ENCODE peak calls at places on chromosomes 16 and 17, in six cellular contexts. One of them, this sample, is unnamed.

GRCh38 chr17:58875261-58875660 is 119.6 kb downstream of the PPM1E start:
- DNase-seq in T-cell: no peak
- DNase-seq in pancreas: no peak
- DNase-seq in RWPE1: no peak
- DNase-seq in posterior vena cava: no peak
- DNase-seq in GM06990: peak
- DNase-seq in this sample: no peak

GRCh38 chr16:9119795-9120194 is 28.4 kb downstream of the HAPSTR1 start:
- DNase-seq in T-cell: no peak
- DNase-seq in pancreas: no peak
- DNase-seq in RWPE1: peak
- DNase-seq in posterior vena cava: no peak
- DNase-seq in GM06990: no peak
- DNase-seq in this sample: no peak

GRCh38 chr16:81444448-81445121 is at the start of gene CMIP:
- DNase-seq in T-cell: peak
- DNase-seq in pancreas: peak
- DNase-seq in RWPE1: peak
- DNase-seq in posterior vena cava: peak
- DNase-seq in GM06990: peak
- DNase-seq in this sample: peak

GRCh38 chr17:72390675-72391501 is 270.1 kb downstream of the SOX9 start:
- DNase-seq in T-cell: no peak
- DNase-seq in pancreas: no peak
- DNase-seq in RWPE1: peak
- DNase-seq in posterior vena cava: peak
- DNase-seq in GM06990: no peak
- DNase-seq in this sample: peak

GRCh38 chr17:7186241-7186640 is 7.1 kb upstream of the ASGR1 start:
- DNase-seq in T-cell: no peak
- DNase-seq in pancreas: no peak
- DNase-seq in RWPE1: no peak
- DNase-seq in posterior vena cava: no peak
- DNase-seq in GM06990: no peak
- DNase-seq in this sample: no peak

GRCh38 chr17:79749958-79750357 is 19.2 kb downstream of the ENPP7 start:
- DNase-seq in T-cell: no peak
- DNase-seq in pancreas: no peak
- DNase-seq in RWPE1: no peak
- DNase-seq in posterior vena cava: peak
- DNase-seq in GM06990: no peak
- DNase-seq in this sample: no peak

GRCh38 chr17:80063815-80064585 is 27.6 kb downstream of the CCDC40 start:
- DNase-seq in T-cell: no peak
- DNase-seq in pancreas: no peak
- DNase-seq in RWPE1: peak
- DNase-seq in posterior vena cava: peak
- DNase-seq in GM06990: no peak
- DNase-seq in this sample: no peak

GRCh38 chr16:87384162-87384999 is 805 bp upstream of the FBXO31 start:
- DNase-seq in T-cell: no peak
- DNase-seq in pancreas: no peak
- DNase-seq in RWPE1: peak
- DNase-seq in posterior vena cava: peak
- DNase-seq in GM06990: no peak
- DNase-seq in this sample: no peak

GRCh38 chr16:52441886-52442285 is 105.1 kb downstream of the TOX3 start:
- DNase-seq in T-cell: no peak
- DNase-seq in pancreas: no peak
- DNase-seq in RWPE1: no peak
- DNase-seq in posterior vena cava: no peak
- DNase-seq in GM06990: no peak
- DNase-seq in this sample: no peak

GRCh38 chr17:76232342-76232741 is 8.0 kb downstream of the RNF157 start:
- DNase-seq in T-cell: no peak
- DNase-seq in pancreas: no peak
- DNase-seq in RWPE1: no peak
- DNase-seq in posterior vena cava: no peak
- DNase-seq in GM06990: no peak
- DNase-seq in this sample: no peak

GRCh38 chr16:57628008-57628781 is at the start of gene ADGRG1:
- DNase-seq in T-cell: no peak
- DNase-seq in pancreas: peak
- DNase-seq in RWPE1: peak
- DNase-seq in posterior vena cava: peak
- DNase-seq in GM06990: no peak
- DNase-seq in this sample: peak

GRCh38 chr16:23518435-23518891 is 8.2 kb upstream of the GGA2 start:
- DNase-seq in T-cell: no peak
- DNase-seq in pancreas: no peak
- DNase-seq in RWPE1: no peak
- DNase-seq in posterior vena cava: no peak
- DNase-seq in GM06990: peak
- DNase-seq in this sample: no peak

GRCh38 chr16:88508868-88509748 is 56.0 kb downstream of the ZFPM1 start:
- DNase-seq in T-cell: no peak
- DNase-seq in pancreas: peak
- DNase-seq in RWPE1: peak
- DNase-seq in posterior vena cava: no peak
- DNase-seq in GM06990: no peak
- DNase-seq in this sample: no peak

GRCh38 chr17:69358688-69359596 is 32.0 kb upstream of the ABCA5 start:
- DNase-seq in T-cell: no peak
- DNase-seq in pancreas: no peak
- DNase-seq in RWPE1: no peak
- DNase-seq in posterior vena cava: no peak
- DNase-seq in GM06990: peak
- DNase-seq in this sample: no peak

GRCh38 chr16:4847774-4848587 is 700 bp downstream of the UBN1 start:
- DNase-seq in T-cell: peak
- DNase-seq in pancreas: peak
- DNase-seq in RWPE1: peak
- DNase-seq in posterior vena cava: peak
- DNase-seq in GM06990: no peak
- DNase-seq in this sample: peak

This sample was measured in amniotic stem cell.